ENCODE peak calls at places on chromosomes 2 and 18, in ten cellular contexts. E is pancreas, G is fibroblast of lung, Z is H9, W is breast epithelium, R is PC-3, L is neural progenitor cell, O is dorsolateral prefrontal cortex, Y is esophagus squamous epithelium, X is transverse colon. P is an unnamed sample.
A peak's percentile ranks its signal among the peaks of the same experiment; 100 is the strongest.

GRCh38 chr2:147806846-147807245 is 38.0 kb upstream of the ACVR2A start:
- DNase-seq in Z (no peak), X (no peak), E (no peak), Y (no peak), O (no peak), R (peak; percentile 33), G (peak; percentile 79), L (no peak), W (no peak), P (no peak)

GRCh38 chr2:16661536-16661935 is 4.1 kb downstream of the CYRIA start:
- DNase-seq in E (no peak), R (no peak), X (no peak), W (no peak), Y (no peak), O (no peak), G (no peak), Z (no peak), L (no peak), P (no peak)

GRCh38 chr2:27494284-27494943 is 586 bp downstream of the FNDC4 start:
- DNase-seq in X (peak; percentile 32), Z (peak; percentile 43), Y (no peak), G (peak; percentile 74), W (peak; percentile 63), L (peak; percentile 42), R (no peak), E (peak; percentile 48), O (no peak), P (no peak)

GRCh38 chr18:79935925-79936324 is 15.5 kb downstream of the SLC66A2 start:
- DNase-seq in G (no peak), O (no peak), R (no peak), L (no peak), Y (no peak), E (no peak), Z (peak; percentile 9), W (no peak), X (peak; percentile 4), P (no peak)

GRCh38 chr2:224058048-224058775 is 19.1 kb upstream of the SERPINE2 start:
- DNase-seq in E (no peak), L (no peak), R (no peak), G (no peak), Y (no peak), X (no peak), O (peak; percentile 38), W (no peak), Z (no peak), P (no peak)

GRCh38 chr2:10038716-10039115 is 4.6 kb upstream of the KLF11 start:
- DNase-seq in E (no peak), Y (no peak), G (no peak), W (no peak), X (no peak), L (no peak), R (no peak), O (no peak), Z (no peak), P (no peak)

GRCh38 chr2:182456784-182457183 is 29.9 kb upstream of the PDE1A start:
- DNase-seq in L (no peak), Z (no peak), Y (no peak), O (no peak), W (no peak), X (no peak), R (no peak), G (peak; percentile 78), E (no peak), P (no peak)

GRCh38 chr18:63444567-63444966 is 22.3 kb upstream of the VPS4B start:
- DNase-seq in Y (no peak), E (no peak), Z (no peak), G (peak; percentile 32), O (no peak), W (no peak), R (peak; percentile 83), L (no peak), X (no peak), P (no peak)

GRCh38 chr18:52200406-52200805 is 139.6 kb upstream of the DCC start:
- DNase-seq in G (no peak), W (no peak), L (no peak), Z (no peak), X (no peak), E (no peak), O (no peak), Y (no peak), R (no peak), P (no peak)

GRCh38 chr2:104945866-104946265 is 92.0 kb downstream of the POU3F3 start:
- DNase-seq in L (peak; percentile 36), Z (no peak), W (no peak), E (no peak), R (peak; percentile 28), Y (no peak), G (no peak), O (no peak), X (no peak), P (no peak)

GRCh38 chr2:198117397-198118041 is 313.1 kb downstream of the PLCL1 start:
- DNase-seq in O (no peak), E (no peak), X (no peak), L (no peak), R (no peak), Z (no peak), Y (no peak), W (no peak), G (no peak), P (no peak)

GRCh38 chr2:215394102-215394805 is 41.6 kb downstream of the FN1 start:
- DNase-seq in Z (no peak), G (no peak), E (no peak), R (no peak), Y (no peak), O (no peak), L (no peak), W (no peak), X (no peak), P (no peak)

GRCh38 chr2:215395687-215396460 is 40.0 kb downstream of the FN1 start:
- DNase-seq in E (no peak), R (no peak), X (no peak), W (no peak), Y (no peak), Z (no peak), L (no peak), G (no peak), O (no peak), P (no peak)

GRCh38 chr2:215396595-215397313 is 39.1 kb downstream of the FN1 start:
- DNase-seq in O (no peak), G (peak; percentile 66), E (no peak), Y (no peak), Z (no peak), W (no peak), L (no peak), R (peak; percentile 34), X (no peak), P (no peak)

GRCh38 chr2:215399067-215399716 is 36.7 kb downstream of the FN1 start:
- DNase-seq in X (no peak), Y (no peak), R (no peak), L (no peak), W (no peak), E (no peak), O (no peak), Z (no peak), G (no peak), P (no peak)

DNA sequence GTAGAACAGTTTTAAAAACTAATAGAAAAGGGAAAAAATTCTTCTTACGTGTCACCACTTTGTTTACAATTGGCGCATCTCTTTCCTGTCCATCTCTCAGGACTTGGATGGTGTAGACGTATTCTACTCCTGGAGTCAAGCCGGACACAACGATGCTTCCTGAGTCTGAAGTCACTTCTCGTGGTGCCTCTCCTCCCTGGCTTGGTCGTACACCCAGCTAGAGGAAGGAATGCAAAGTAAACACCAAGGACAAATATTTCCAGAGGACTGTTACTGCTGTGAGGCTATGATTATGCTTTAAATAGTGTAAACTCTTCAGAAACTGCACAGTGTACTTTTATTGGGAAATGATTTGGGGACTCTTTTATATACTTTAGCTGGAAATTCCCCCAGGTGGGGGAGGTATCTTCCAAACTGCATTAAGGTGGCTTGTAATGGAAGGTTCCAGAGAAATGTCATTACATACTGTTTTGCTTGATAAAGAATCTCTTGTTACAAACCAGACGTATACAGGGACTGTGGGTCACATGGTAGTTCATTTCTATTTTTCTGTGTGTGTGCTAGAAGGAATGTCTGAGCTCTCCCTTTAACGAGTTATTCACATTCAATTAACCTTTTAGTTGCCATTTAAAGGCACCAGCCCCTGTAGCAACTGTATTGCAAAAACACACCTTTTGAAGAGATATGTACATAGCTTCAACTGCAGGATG is 38.1 kb downstream of the FN1 start:
- DNase-seq in E (no peak), R (no peak), X (no peak), L (no peak), G (no peak), W (no peak), Z (no peak), O (no peak), Y (no peak), P (no peak)
- H3K27ac ChIP-seq in E (no peak overlapping the region), R (no peak overlapping the region), X (peak overlapping the region; percentile 46), L (no peak overlapping the region), G (peak overlapping the region; percentile 19), W (no peak overlapping the region), Z (no peak overlapping the region), O (no peak overlapping the region), Y (no peak overlapping the region), P (no peak overlapping the region)

GRCh38 chr18:21593540-21594257 is 6.8 kb downstream of the ESCO1 start:
- DNase-seq in X (no peak), Y (no peak), E (no peak), G (no peak), W (no peak), O (no peak), L (no peak), Z (no peak), R (no peak), P (no peak)
- TF ChIP-seq CTCF in X (no peak), Y (no peak), E (no peak), G (no peak), W (no peak), O (no peak), L (no peak), Z (no peak), R (peak; percentile 43), P (no peak)

DNA sequence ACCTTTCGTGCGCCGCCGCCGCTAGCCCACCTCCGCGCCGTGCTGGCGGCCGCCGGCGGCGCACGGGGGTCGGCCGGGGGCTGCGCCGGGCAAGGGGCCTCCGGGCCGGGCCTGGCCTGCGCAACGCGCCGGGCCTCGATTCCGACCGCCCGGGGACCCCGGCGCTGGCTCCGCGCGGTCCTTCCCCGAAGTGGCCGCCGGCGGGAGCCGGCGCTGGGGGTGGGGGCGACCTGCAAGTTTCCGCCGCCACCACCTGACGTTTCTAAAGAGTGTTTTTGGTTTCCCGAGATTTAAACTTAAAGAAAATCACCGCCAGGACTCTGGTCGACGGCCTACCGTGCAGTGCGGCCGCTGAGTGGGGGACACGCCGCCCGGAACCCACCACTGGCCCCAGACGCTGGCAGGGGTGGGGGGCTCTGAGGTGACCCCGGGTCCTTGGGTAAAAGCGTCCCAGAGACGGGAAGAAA is 3.8 kb upstream of the GATA6 start:
- DNase-seq in Y (no peak), G (no peak), Z (no peak), O (no peak), W (no peak), R (no peak), X (no peak), L (peak; percentile 77), E (no peak), P (no peak)
- H3K27ac ChIP-seq in Y (no peak overlapping the region), G (no peak overlapping the region), Z (no peak overlapping the region), O (no peak overlapping the region), W (no peak overlapping the region), R (no peak overlapping the region), X (peak overlapping the region; percentile 93), L (no peak overlapping the region), E (peak overlapping the region; percentile 99), P (no peak overlapping the region)

DNA sequence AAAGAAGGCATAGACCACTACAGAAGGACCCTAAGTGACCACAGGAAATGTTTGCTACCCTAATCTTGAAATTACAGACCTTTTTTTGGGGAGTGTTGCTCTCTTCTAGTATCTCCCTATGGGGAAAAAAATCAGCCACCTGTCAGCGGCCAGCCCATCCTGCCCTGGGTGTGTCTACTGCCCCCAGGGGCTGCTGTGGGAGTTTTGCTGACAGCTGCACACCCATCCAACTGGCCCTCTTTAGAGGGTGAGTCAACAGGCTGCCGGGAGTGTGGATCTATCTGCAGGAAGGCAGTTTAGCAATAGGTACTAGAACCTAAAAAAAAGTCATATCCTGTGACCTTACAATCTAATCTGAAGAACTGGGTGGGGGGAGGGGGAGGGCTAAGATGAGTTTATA is 796 bp upstream of the DYSF start:
- DNase-seq in X (no peak), W (no peak), L (peak; percentile 57), R (peak; percentile 91), Z (peak; percentile 49), Y (no peak), E (no peak), G (peak; percentile 36), O (no peak), P (no peak)
- TF ChIP-seq CTCF in X (no peak), W (no peak), L (peak; percentile 54), R (peak; percentile 54), Z (peak; percentile 54), Y (no peak), E (no peak), G (no peak), O (no peak), P (no peak)

P was measured in vagina.